ENCODE peak calls at places on chromosomes 5 and 9, in four cellular contexts. C is K562, Y is GM12878, L is HepG2. V is an unnamed sample.

GRCh38 chr5:115246361-115246991 is 16.2 kb downstream of the PGGT1B start:
- DNase-seq in C (peak), Y (peak), L (peak), V (peak)

GRCh38 chr9:126692759-126693427 is 79.2 kb downstream of the LMX1B start:
- DNase-seq in C (no peak), Y (no peak), L (no peak), V (no peak)

GRCh38 chr9:122379340-122379739 is 8.5 kb downstream of the PTGS1 start:
- DNase-seq in C (peak), Y (no peak), L (no peak), V (no peak)

GRCh38 chr5:36943584-36943983 is 67.0 kb downstream of the NIPBL start:
- DNase-seq in C (no peak), Y (no peak), L (no peak), V (no peak)

GRCh38 chr5:172858511-172858989 is 24.5 kb downstream of the ERGIC1 start:
- DNase-seq in C (no peak), Y (no peak), L (peak), V (no peak)

GRCh38 chr5:107673368-107674136 is 2.8 kb upstream of the EFNA5 start:
- DNase-seq in C (peak), Y (peak), L (peak), V (peak)

GRCh38 chr5:125232779-125233230 is 486.4 kb upstream of the ZNF608 start:
- DNase-seq in C (no peak), Y (no peak), L (no peak), V (peak)

GRCh38 chr5:38724301-38725030 is 121.3 kb upstream of the OSMR start:
- DNase-seq in C (no peak), Y (no peak), L (no peak), V (no peak)

GRCh38 chr5:1010181-1010510 is 1.5 kb downstream of the NKD2 start:
- DNase-seq in C (peak), Y (no peak), L (peak), V (no peak)

GRCh38 chr5:56088967-56089829 is 94.4 kb upstream of the IL6ST start:
- DNase-seq in C (no peak), Y (peak), L (peak), V (no peak)

GRCh38 chr9:26369096-26369495 is 523.5 kb downstream of the CAAP1 start:
- DNase-seq in C (no peak), Y (no peak), L (no peak), V (no peak)

GRCh38 chr9:75041041-75041440 is 12.9 kb upstream of the CARNMT1 start:
- DNase-seq in C (no peak), Y (no peak), L (no peak), V (no peak)

GRCh38 chr5:107487056-107487461 is 183.7 kb downstream of the EFNA5 start:
- DNase-seq in C (no peak), Y (no peak), L (no peak), V (no peak)

GRCh38 chr9:129806126-129806525 is 3.1 kb downstream of the TOR1B start:
- DNase-seq in C (no peak), Y (no peak), L (no peak), V (no peak)

GRCh38 chr9:81902601-81903000 is 25.6 kb upstream of the SPATA31D4 start:
- DNase-seq in C (no peak), Y (no peak), L (no peak), V (no peak)

GRCh38 chr9:125343518-125344284 is 82.1 kb downstream of the GAPVD1 start:
- DNase-seq in C (no peak), Y (no peak), L (no peak), V (no peak)

GRCh38 chr9:128636024-128636390 is 20.6 kb downstream of the DYNC2I2 start:
- DNase-seq in C (no peak), Y (no peak), L (peak), V (peak)

GRCh38 chr5:126124706-126125345 is 298.4 kb upstream of the GRAMD2B start:
- DNase-seq in C (no peak), Y (no peak), L (no peak), V (no peak)

GRCh38 chr9:6575324-6575758 is 70.2 kb downstream of the GLDC start:
- DNase-seq in C (no peak), Y (peak), L (no peak), V (no peak)
- TF ChIP-seq NFIC in C (no peak), Y (no peak), L (no peak), V (no peak)

DNA sequence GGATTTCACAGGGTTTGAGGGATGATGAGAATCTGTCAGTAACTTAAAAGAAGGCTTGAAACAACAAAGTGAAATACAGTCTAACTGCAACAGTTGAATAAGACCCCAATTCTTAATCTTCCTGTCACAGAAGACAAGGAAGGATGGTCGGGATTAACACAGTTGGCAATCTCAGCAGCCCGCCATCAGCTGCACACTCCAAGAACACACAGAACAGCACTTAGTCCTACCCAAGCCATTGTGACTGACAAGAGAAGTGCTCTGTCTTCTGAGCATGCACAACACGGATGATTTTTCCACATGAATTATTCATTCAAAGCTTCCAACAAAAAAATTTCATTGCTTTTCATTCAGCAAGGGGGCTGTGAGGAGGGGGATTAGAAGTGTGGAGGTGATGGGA is 576.1 kb downstream of the TLE4 start:
- DNase-seq in C (no peak), Y (no peak), L (no peak), V (no peak)
- TF ChIP-seq NFIC in C (no peak), Y (no peak), L (no peak), V (no peak)

GRCh38 chr9:21043841-21044240 is 12.4 kb upstream of the HACD4 start:
- DNase-seq in C (no peak), Y (no peak), L (no peak), V (no peak)

GRCh38 chr9:21047315-21047714 is 15.9 kb upstream of the HACD4 start:
- DNase-seq in C (no peak), Y (no peak), L (no peak), V (peak)
- TF ChIP-seq NFIC in C (no peak), Y (no peak), L (no peak), V (no peak)

DNA sequence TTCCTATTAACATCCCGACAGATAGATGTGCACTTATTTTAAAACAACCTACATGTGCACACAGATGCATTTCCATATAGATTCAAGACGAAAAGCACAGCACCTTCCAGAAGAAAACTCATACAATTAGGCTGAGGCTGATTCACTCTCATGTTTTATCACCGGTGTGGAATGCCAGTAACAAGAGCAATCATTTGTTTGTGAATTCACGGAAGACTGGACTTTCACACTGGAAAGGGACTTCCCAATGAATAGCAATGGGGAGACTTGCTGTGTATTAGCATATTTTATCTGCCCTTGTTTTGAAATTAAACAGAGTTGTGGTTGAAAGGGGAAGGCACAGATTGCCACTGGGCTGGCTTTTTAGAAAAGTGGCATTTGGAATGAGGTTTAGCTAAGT is 247.2 kb upstream of the GAS1 start:
- DNase-seq in C (no peak), Y (no peak), L (no peak), V (no peak)
- TF ChIP-seq NFIC in C (no peak), Y (no peak), L (no peak), V (no peak)

DNA sequence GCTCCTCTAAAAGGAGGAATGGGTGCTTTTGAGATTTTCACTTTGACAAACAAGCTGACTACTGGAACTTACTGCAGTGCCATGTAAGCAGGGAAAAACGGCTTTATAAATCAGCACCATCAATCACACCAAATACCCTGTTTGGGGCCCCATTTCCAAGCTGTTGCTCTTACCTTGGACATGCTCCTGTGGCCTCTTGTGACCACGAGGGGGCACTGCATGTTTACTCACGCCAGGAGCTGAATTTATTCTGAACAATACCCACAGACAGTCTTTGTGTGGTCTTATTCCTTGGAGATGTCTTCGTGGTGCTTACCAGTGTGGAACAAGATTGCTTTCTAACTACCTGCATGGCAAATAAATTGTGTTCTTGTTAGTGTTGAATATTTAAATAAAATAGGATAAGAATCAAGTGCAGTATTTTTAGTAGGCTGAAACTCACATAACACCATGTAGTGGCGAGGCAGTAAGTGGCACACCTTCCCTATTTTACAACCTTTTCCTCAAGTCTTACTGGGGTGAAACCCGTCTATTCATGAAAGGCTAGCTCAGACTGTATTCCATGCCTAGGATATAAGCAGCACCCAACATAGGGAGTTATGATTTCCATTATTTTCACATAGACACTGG is 155.5 kb upstream of the NMUR2 start:
- DNase-seq in C (peak), Y (no peak), L (peak), V (peak)
- TF ChIP-seq NFIC in C (no peak), Y (no peak), L (no peak), V (no peak)

V was measured in SK-N-SH.